ENCODE peak calls at places on chromosomes 2 and 18, in five cellular contexts. X, R, P, K and Z are unnamed samples.

GRCh38 chr2:33681333-33681732 is 82.2 kb upstream of the FAM98A start:
- DNase-seq in X (no peak), R (peak), P (no peak), K (no peak), Z (no peak)

GRCh38 chr2:63029058-63029457 is 21.6 kb upstream of the OTX1 start:
- DNase-seq in X (no peak), R (no peak), P (no peak), K (no peak), Z (no peak)

GRCh38 chr2:189521686-189522434 is 58.7 kb downstream of the SLC40A1 start:
- DNase-seq in X (no peak), R (no peak), P (no peak), K (no peak), Z (no peak)

GRCh38 chr18:7982216-7982615 is 415.1 kb downstream of the PTPRM start:
- DNase-seq in X (no peak), R (peak), P (no peak), K (no peak), Z (no peak)

GRCh38 chr2:12251749-12252148 is 465.0 kb upstream of the TRIB2 start:
- DNase-seq in X (no peak), R (no peak), P (no peak), K (no peak), Z (no peak)

GRCh38 chr18:54790109-54790508 is 38.2 kb upstream of the RAB27B start:
- DNase-seq in X (no peak), R (no peak), P (no peak), K (no peak), Z (no peak)

GRCh38 chr2:64550042-64550441 is 25.9 kb downstream of the AFTPH start:
- DNase-seq in X (no peak), R (no peak), P (no peak), K (no peak), Z (no peak)

GRCh38 chr2:100178085-100178788 is 35.8 kb upstream of the AFF3 start:
- DNase-seq in X (no peak), R (peak), P (no peak), K (peak), Z (no peak)

GRCh38 chr2:64654993-64655666 is 1.4 kb upstream of the SERTAD2 start:
- DNase-seq in X (no peak), R (no peak), P (no peak), K (no peak), Z (no peak)

GRCh38 chr2:64990823-64991222 is 1.6 kb downstream of the SLC1A4 start:
- DNase-seq in X (no peak), R (no peak), P (no peak), K (no peak), Z (no peak)

GRCh38 chr2:161613161-161613560 is 11.1 kb upstream of the SLC4A10 start:
- DNase-seq in X (no peak), R (no peak), P (no peak), K (no peak), Z (no peak)

GRCh38 chr18:45248240-45248903 is 366.9 kb upstream of the SLC14A2 start:
- DNase-seq in X (no peak), R (no peak), P (peak), K (no peak), Z (no peak)
- H3K27ac ChIP-seq in X (peak), R (no peak), P (peak), K (no peak), Z (peak)

GRCh38 chr2:43236256-43236655 is 9.8 kb upstream of the ZFP36L2 start:
- DNase-seq in X (no peak), R (no peak), P (no peak), K (no peak), Z (no peak)
- H3K27ac ChIP-seq in X (peak), R (no peak), P (no peak), K (no peak), Z (peak)

GRCh38 chr2:30338475-30338874 is 107.1 kb downstream of the LBH start:
- DNase-seq in X (no peak), R (no peak), P (no peak), K (no peak), Z (no peak)

GRCh38 chr2:30339071-30339470 is 107.7 kb downstream of the LBH start:
- DNase-seq in X (no peak), R (no peak), P (no peak), K (no peak), Z (no peak)

GRCh38 chr2:30336978-30337841 is 105.9 kb downstream of the LBH start:
- DNase-seq in X (no peak), R (no peak), P (no peak), K (no peak), Z (no peak)

GRCh38 chr2:30334738-30335426 is 103.5 kb downstream of the LBH start:
- DNase-seq in X (no peak), R (peak), P (no peak), K (no peak), Z (no peak)

DNA sequence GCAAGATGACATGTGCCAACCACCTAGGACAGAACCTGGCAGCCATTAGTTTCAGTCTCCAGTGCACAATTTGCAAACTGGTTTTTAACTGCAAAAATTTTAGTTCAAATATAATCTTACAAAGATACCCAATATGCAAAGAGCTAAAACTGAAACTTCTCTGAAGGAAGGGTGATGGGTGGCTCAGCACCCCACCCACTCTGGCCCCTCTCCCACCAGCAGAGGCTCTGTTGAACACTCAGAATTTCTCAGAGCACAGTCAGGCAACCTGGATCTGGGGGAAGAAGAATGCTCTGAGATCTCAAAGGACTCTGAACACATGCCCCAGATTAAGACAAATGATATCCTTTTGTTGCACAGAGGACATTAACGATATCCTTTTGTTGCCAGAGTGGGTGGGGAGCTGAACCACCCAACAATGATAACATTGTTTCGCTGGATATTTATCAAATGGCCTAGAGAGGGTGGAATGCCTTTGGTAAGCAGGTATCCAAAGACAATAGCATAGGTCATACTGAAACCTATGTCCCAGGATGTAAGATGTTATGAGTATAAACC is 104.7 kb downstream of the LBH start:
- DNase-seq in X (no peak), R (peak), P (no peak), K (no peak), Z (no peak)
- H3K27ac ChIP-seq in X (no peak), R (peak), P (no peak), K (no peak), Z (no peak)

GRCh38 chr2:84749442-84749841 is 131.4 kb downstream of the TRABD2A start:
- DNase-seq in X (no peak), R (no peak), P (no peak), K (no peak), Z (no peak)
- H3K27ac ChIP-seq in X (no peak), R (no peak), P (no peak), K (no peak), Z (no peak)

GRCh38 chr18:2994190-2994589 is 18.8 kb downstream of the LPIN2 start:
- DNase-seq in X (no peak), R (no peak), P (no peak), K (no peak), Z (no peak)

GRCh38 chr18:2994603-2995432 is 18.1 kb downstream of the LPIN2 start:
- DNase-seq in X (no peak), R (peak), P (peak), K (no peak), Z (no peak)

GRCh38 chr18:2997429-2997828 is 15.5 kb downstream of the LPIN2 start:
- DNase-seq in X (no peak), R (no peak), P (no peak), K (no peak), Z (no peak)

GRCh38 chr18:2998644-2999043 is 14.3 kb downstream of the LPIN2 start:
- DNase-seq in X (no peak), R (no peak), P (no peak), K (no peak), Z (no peak)

DNA sequence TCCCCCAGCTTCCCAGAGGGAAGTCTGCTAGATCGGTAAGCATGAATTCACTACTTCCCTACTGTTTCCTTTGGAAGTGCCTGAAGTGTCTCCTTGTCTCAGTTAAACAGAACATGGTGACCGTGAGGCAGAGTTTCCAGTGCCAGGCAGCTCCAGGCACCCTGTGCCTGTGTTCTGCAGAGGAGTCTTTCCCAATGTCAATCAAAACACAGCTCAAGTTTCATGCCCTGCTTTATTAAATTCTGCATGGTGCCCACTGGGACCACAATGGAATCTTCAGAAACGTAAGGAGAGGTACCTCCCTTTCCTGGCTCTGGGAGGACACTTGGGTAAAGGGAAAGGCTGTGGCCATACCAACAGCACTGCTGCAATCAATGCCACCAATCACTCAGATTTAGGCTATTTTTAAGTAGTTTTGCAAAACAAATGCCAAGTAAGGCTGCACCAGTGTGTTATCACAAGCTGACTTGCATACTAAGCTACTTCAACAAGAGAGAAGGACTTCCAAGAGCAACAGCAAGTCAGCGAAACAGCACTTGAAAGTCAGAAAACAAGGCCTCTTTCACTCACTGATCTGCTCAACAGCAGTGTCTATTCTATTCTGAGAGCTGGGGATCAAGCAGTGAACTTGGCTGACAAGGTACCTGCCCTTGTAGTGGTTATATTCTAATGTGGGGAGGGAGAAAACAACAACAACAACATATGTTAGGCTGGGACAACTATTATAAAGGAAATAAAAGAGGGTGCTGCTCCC is 14.9 kb downstream of the LPIN2 start:
- DNase-seq in X (no peak), R (no peak), P (no peak), K (no peak), Z (no peak)
- H3K27ac ChIP-seq in X (peak), R (no peak), P (peak), K (no peak), Z (peak)

GRCh38 chr2:121776361-121776760 is 20.9 kb downstream of the TSN start:
- DNase-seq in X (no peak), R (no peak), P (no peak), K (no peak), Z (no peak)

GRCh38 chr2:121774216-121774615 is 18.8 kb downstream of the TSN start:
- DNase-seq in X (no peak), R (no peak), P (no peak), K (no peak), Z (no peak)

GRCh38 chr2:121768143-121768755 is 12.8 kb downstream of the TSN start:
- DNase-seq in X (no peak), R (no peak), P (no peak), K (no peak), Z (no peak)

GRCh38 chr2:121776885-121777698 is 21.6 kb downstream of the TSN start:
- DNase-seq in X (no peak), R (peak), P (no peak), K (no peak), Z (no peak)

GRCh38 chr2:121771976-121772742 is 16.7 kb downstream of the TSN start:
- DNase-seq in X (no peak), R (no peak), P (no peak), K (no peak), Z (no peak)
- H3K27ac ChIP-seq in X (no peak), R (no peak), P (no peak), K (no peak), Z (no peak)

DNA sequence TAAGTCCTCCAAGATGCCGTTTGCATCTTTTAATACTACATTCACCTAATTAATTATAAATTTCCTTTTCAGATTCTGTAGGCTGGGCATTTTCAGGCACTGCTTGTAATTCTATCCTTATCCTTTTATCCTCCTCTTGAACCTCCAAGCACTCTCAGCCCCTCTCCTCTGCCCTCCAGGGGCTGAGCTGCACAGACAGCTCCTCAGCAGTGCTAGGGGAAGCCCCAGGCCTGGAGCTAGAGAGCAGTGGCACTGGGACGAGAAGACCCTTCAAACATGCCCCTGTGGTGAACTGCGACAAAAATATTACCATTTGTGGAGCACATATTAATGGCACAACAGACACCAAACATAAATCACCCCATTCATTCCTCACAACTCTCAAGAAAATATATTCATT is 32.9 kb downstream of the CFAP210 start:
- DNase-seq in X (peak), R (no peak), P (no peak), K (no peak), Z (no peak)
- H3K27ac ChIP-seq in X (no peak), R (no peak), P (no peak), K (no peak), Z (no peak)

GRCh38 chr2:54076577-54076976 is 38.8 kb upstream of the ACYP2 start:
- DNase-seq in X (no peak), R (no peak), P (no peak), K (no peak), Z (no peak)
- H3K27ac ChIP-seq in X (no peak), R (no peak), P (no peak), K (no peak), Z (no peak)